ENCODE peak calls at places on chromosomes 7 and 10, in six cellular contexts. R, D, T, W, P and M are unnamed samples.
A peak's percentile ranks its signal among the peaks of the same experiment; 100 is the strongest.

GRCh38 chr10:67803588-67804394 is 34.2 kb downstream of the DNAJC12 start:
- DNase-seq in R (no peak), P (peak; percentile 25), T (no peak), D (no peak), W (no peak), M (no peak)

GRCh38 chr7:36021367-36021766 is 131.7 kb upstream of the EEPD1 start:
- DNase-seq in W (no peak), R (no peak), T (peak; percentile 23), D (no peak), P (no peak), M (no peak)

GRCh38 chr10:110946496-110946895 is 27.1 kb downstream of the SHOC2 start:
- DNase-seq in D (no peak), P (no peak), R (no peak), T (no peak), W (no peak), M (no peak)

GRCh38 chr10:132223156-132223590 is 36.4 kb downstream of the DPYSL4 start:
- DNase-seq in W (peak; percentile 80), T (peak; percentile 79), R (peak; percentile 80), D (peak; percentile 9), P (peak; percentile 85), M (peak; percentile 75)

GRCh38 chr7:47326220-47326619 is 255.7 kb downstream of the TNS3 start:
- DNase-seq in R (no peak), P (no peak), W (no peak), D (no peak), T (peak; percentile 7), M (no peak)

GRCh38 chr7:3937564-3937963 is 636.5 kb downstream of the SDK1 start:
- DNase-seq in T (no peak), D (no peak), P (no peak), R (no peak), W (no peak), M (no peak)

GRCh38 chr7:966291-967069 is 8.9 kb downstream of the COX19 start:
- DNase-seq in R (no peak), T (no peak), D (no peak), P (no peak), W (no peak), M (no peak)

GRCh38 chr7:151895695-151896485 is 19.0 kb upstream of the PRKAG2 start:
- DNase-seq in R (no peak), D (no peak), T (no peak), P (no peak), W (peak; percentile 45), M (no peak)

GRCh38 chr10:43939389-43939938 is 290.8 kb upstream of the ZNF32 start:
- DNase-seq in P (no peak), D (no peak), W (no peak), T (no peak), R (no peak), M (no peak)

GRCh38 chr10:1449806-1450205 is 287.5 kb downstream of the ADARB2 start:
- DNase-seq in D (no peak), W (no peak), P (no peak), R (no peak), T (no peak), M (no peak)

GRCh38 chr7:130971297-130971696 is 237.3 kb upstream of the KLF14 start:
- DNase-seq in T (no peak), D (no peak), P (no peak), R (no peak), W (no peak), M (no peak)

GRCh38 chr7:767941-768729 is 41.1 kb upstream of the PRKAR1B start:
- DNase-seq in P (no peak), R (no peak), D (no peak), T (no peak), W (no peak), M (no peak)

GRCh38 chr7:464177-464711 is 55.4 kb downstream of the PDGFA start:
- DNase-seq in P (no peak), R (no peak), W (no peak), D (no peak), T (no peak), M (no peak)

GRCh38 chr7:112748381-112748780 is 41.8 kb downstream of the TMEM168 start:
- DNase-seq in T (no peak), D (no peak), R (no peak), W (no peak), P (no peak), M (no peak)

GRCh38 chr7:46972205-46972604 is 609.7 kb downstream of the TNS3 start:
- DNase-seq in P (no peak), T (peak; percentile 12), W (no peak), R (no peak), D (no peak), M (no peak)

GRCh38 chr10:106705576-106706526 is 458.7 kb downstream of the SORCS1 start:
- DNase-seq in D (no peak), R (peak; percentile 53), W (peak; percentile 69), T (no peak), P (no peak), M (peak; percentile 42)

GRCh38 chr7:131620673-131621609 is 64.5 kb upstream of the PODXL start:
- DNase-seq in P (no peak), W (no peak), R (no peak), D (no peak), T (peak; percentile 54), M (no peak)

GRCh38 chr10:10788761-10789160 is 228.9 kb upstream of the CELF2 start:
- DNase-seq in R (no peak), W (no peak), T (no peak), P (no peak), D (no peak), M (no peak)

GRCh38 chr10:14616465-14616864 is 158.2 kb downstream of the FAM107B start:
- DNase-seq in P (no peak), W (no peak), D (no peak), R (no peak), T (no peak), M (no peak)

GRCh38 chr7:51706851-51707250 is 390.2 kb upstream of the COBL start:
- DNase-seq in W (no peak), P (no peak), T (no peak), R (no peak), D (no peak), M (no peak)

GRCh38 chr7:83466187-83466923 is 182.6 kb downstream of the SEMA3E start:
- DNase-seq in P (no peak), T (no peak), D (no peak), R (no peak), W (no peak), M (no peak)

GRCh38 chr7:34184466-34184865 is 279.1 kb downstream of the BMPER start:
- DNase-seq in W (no peak), R (no peak), T (no peak), P (peak; percentile 10), D (no peak), M (no peak)

GRCh38 chr7:28754027-28754426 is 204.1 kb downstream of the TRIL start:
- DNase-seq in R (no peak), P (peak; percentile 9), D (no peak), T (no peak), W (no peak), M (no peak)

GRCh38 chr10:133401500-133401899 is 7.5 kb downstream of the MTG1 start:
- DNase-seq in P (no peak), D (no peak), T (no peak), R (no peak), W (no peak), M (peak; percentile 22)

GRCh38 chr10:133403359-133403758 is 9.4 kb downstream of the MTG1 start:
- DNase-seq in D (no peak), P (no peak), T (no peak), W (no peak), R (no peak), M (peak; percentile 11)

GRCh38 chr10:133405272-133405671 is 11.3 kb downstream of the MTG1 start:
- DNase-seq in D (no peak), T (no peak), W (no peak), P (no peak), R (no peak), M (no peak)

GRCh38 chr10:133401981-133402725 is 8.2 kb downstream of the MTG1 start:
- DNase-seq in P (no peak), T (no peak), W (no peak), D (no peak), R (no peak), M (peak; percentile 15)

GRCh38 chr10:133405844-133406527 is 12.0 kb downstream of the MTG1 start:
- DNase-seq in W (no peak), T (no peak), R (no peak), P (no peak), D (no peak), M (peak; percentile 13)
- H3K4me1 ChIP-seq in W (no peaks in the 10 kb centered on the region), T (no peaks in the 10 kb centered on the region), R (no peaks in the 10 kb centered on the region), P (no peaks in the 10 kb centered on the region), D (no peaks in the 10 kb centered on the region), M (peaks cover 3% of the 10 kb centered on the region)

GRCh38 chr7:45237788-45238461 is 80.3 kb downstream of the RAMP3 start:
- DNase-seq in T (no peak), D (no peak), P (peak; percentile 12), R (no peak), W (no peak), M (no peak)
- H3K4me1 ChIP-seq in T (peaks cover 16% of the 10 kb centered on the region), D (no peaks in the 10 kb centered on the region), P (peaks cover 4% of the 10 kb centered on the region), R (no peaks in the 10 kb centered on the region), W (no peaks in the 10 kb centered on the region), M (no peaks in the 10 kb centered on the region)

GRCh38 chr10:21531164-21531563 is 2.9 kb upstream of the MLLT10 start:
- DNase-seq in T (no peak), W (no peak), D (no peak), R (no peak), P (no peak), M (no peak)

GRCh38 chr10:21530616-21531015 is 3.4 kb upstream of the MLLT10 start:
- DNase-seq in D (no peak), W (no peak), P (no peak), R (no peak), T (no peak), M (no peak)

GRCh38 chr10:21534611-21535493 is 820 bp downstream of the MLLT10 start:
- DNase-seq in T (peak; percentile 38), P (peak; percentile 31), R (peak; percentile 68), D (no peak), W (peak; percentile 74), M (peak; percentile 48)

GRCh38 chr10:21533577-21534475 is at the start of gene MLLT10:
- DNase-seq in T (peak; percentile 97), D (peak; percentile 66), R (peak; percentile 94), W (peak; percentile 88), P (peak; percentile 73), M (peak; percentile 93)

GRCh38 chr10:21532694-21533576 is 1.1 kb upstream of the MLLT10 start:
- DNase-seq in W (no peak), R (no peak), D (no peak), T (peak; percentile 26), P (no peak), M (no peak)
- H3K4me1 ChIP-seq in W (no peaks in the 10 kb centered on the region), R (peaks cover 17% of the 10 kb centered on the region), D (peaks cover 15% of the 10 kb centered on the region), T (peaks cover 25% of the 10 kb centered on the region), P (peaks cover 38% of the 10 kb centered on the region), M (peaks cover 47% of the 10 kb centered on the region)

GRCh38 chr10:117363027-117363426 is 12.2 kb downstream of the PDZD8 start:
- DNase-seq in P (no peak), D (no peak), T (no peak), W (no peak), R (no peak), M (no peak)

GRCh38 chr10:117362313-117362712 is 12.9 kb downstream of the PDZD8 start:
- DNase-seq in W (no peak), T (peak; percentile 47), D (no peak), P (no peak), R (no peak), M (no peak)

GRCh38 chr10:117366741-117367140 is 8.5 kb downstream of the PDZD8 start:
- DNase-seq in P (no peak), D (no peak), R (no peak), T (no peak), W (no peak), M (no peak)

GRCh38 chr10:117365612-117366011 is 9.6 kb downstream of the PDZD8 start:
- DNase-seq in W (no peak), D (no peak), R (peak; percentile 36), T (peak; percentile 53), P (no peak), M (peak; percentile 71)

GRCh38 chr10:117364121-117364960 is 10.9 kb downstream of the PDZD8 start:
- DNase-seq in P (no peak), R (no peak), D (no peak), W (no peak), T (peak; percentile 29), M (no peak)
- H3K4me1 ChIP-seq in P (peaks cover 86% of the 10 kb centered on the region), R (peaks cover 63% of the 10 kb centered on the region), D (peaks cover 11% of the 10 kb centered on the region), W (no peaks in the 10 kb centered on the region), T (peaks cover 37% of the 10 kb centered on the region), M (peaks cover 99% of the 10 kb centered on the region)